ENCODE peak calls at places on chromosomes 11 and 22, in eight cellular contexts. One of them, this sample, is unnamed.

GRCh38 chr11:125407046-125407445 is 89.0 kb downstream of the FEZ1 start:
- DNase-seq in stimulated activated CD8-positive, alpha-beta memory T cell treated with anti-CD3 and anti-CD28 coated beads, Interleukin-4, amount 100 ng/mL, for 24 hours: no peak
- DNase-seq in GM04504: no peak
- DNase-seq in C1 segment of cervical spinal cord: no peak
- DNase-seq in ovary: no peak
- DNase-seq in A172: no peak
- DNase-seq in amniotic stem cell: no peak
- DNase-seq in iris pigment epithelial cell: no peak
- DNase-seq in this sample: no peak

GRCh38 chr11:12674936-12675696 is 895 bp downstream of the TEAD1 start:
- DNase-seq in GM04504: no peak
- DNase-seq in iris pigment epithelial cell: no peak
- DNase-seq in C1 segment of cervical spinal cord: peak; percentile 49
- DNase-seq in A172: no peak
- DNase-seq in stimulated activated CD8-positive, alpha-beta memory T cell treated with anti-CD3 and anti-CD28 coated beads, Interleukin-4, amount 100 ng/mL, for 24 hours: no peak
- DNase-seq in amniotic stem cell: no peak
- DNase-seq in ovary: peak; percentile 61
- DNase-seq in this sample: peak; percentile 76

GRCh38 chr11:16293204-16293681 is 63.1 kb downstream of the SOX6 start:
- DNase-seq in ovary: no peak
- DNase-seq in C1 segment of cervical spinal cord: no peak
- DNase-seq in GM04504: peak; percentile 3
- DNase-seq in iris pigment epithelial cell: peak; percentile 5
- DNase-seq in amniotic stem cell: no peak
- DNase-seq in A172: no peak
- DNase-seq in stimulated activated CD8-positive, alpha-beta memory T cell treated with anti-CD3 and anti-CD28 coated beads, Interleukin-4, amount 100 ng/mL, for 24 hours: no peak
- DNase-seq in this sample: no peak

GRCh38 chr22:42324991-42325710 is 54.7 kb upstream of the TCF20 start:
- DNase-seq in A172: no peak
- DNase-seq in stimulated activated CD8-positive, alpha-beta memory T cell treated with anti-CD3 and anti-CD28 coated beads, Interleukin-4, amount 100 ng/mL, for 24 hours: no peak
- DNase-seq in C1 segment of cervical spinal cord: no peak
- DNase-seq in iris pigment epithelial cell: no peak
- DNase-seq in GM04504: no peak
- DNase-seq in ovary: no peak
- DNase-seq in amniotic stem cell: no peak
- DNase-seq in this sample: no peak

GRCh38 chr11:41446566-41446965 is 12.9 kb downstream of the LRRC4C start:
- DNase-seq in C1 segment of cervical spinal cord: no peak
- DNase-seq in A172: no peak
- DNase-seq in amniotic stem cell: no peak
- DNase-seq in stimulated activated CD8-positive, alpha-beta memory T cell treated with anti-CD3 and anti-CD28 coated beads, Interleukin-4, amount 100 ng/mL, for 24 hours: no peak
- DNase-seq in iris pigment epithelial cell: no peak
- DNase-seq in ovary: no peak
- DNase-seq in GM04504: no peak
- DNase-seq in this sample: no peak

GRCh38 chr11:100719362-100719761 is 32.3 kb downstream of the ARHGAP42 start:
- DNase-seq in ovary: no peak
- DNase-seq in GM04504: no peak
- DNase-seq in A172: no peak
- DNase-seq in amniotic stem cell: no peak
- DNase-seq in stimulated activated CD8-positive, alpha-beta memory T cell treated with anti-CD3 and anti-CD28 coated beads, Interleukin-4, amount 100 ng/mL, for 24 hours: no peak
- DNase-seq in iris pigment epithelial cell: peak; percentile 59
- DNase-seq in C1 segment of cervical spinal cord: no peak
- DNase-seq in this sample: no peak

GRCh38 chr11:55847453-55847852 is 8.9 kb downstream of the OR5D16 start:
- DNase-seq in C1 segment of cervical spinal cord: no peak
- DNase-seq in GM04504: no peak
- DNase-seq in amniotic stem cell: no peak
- DNase-seq in iris pigment epithelial cell: no peak
- DNase-seq in ovary: no peak
- DNase-seq in A172: no peak
- DNase-seq in stimulated activated CD8-positive, alpha-beta memory T cell treated with anti-CD3 and anti-CD28 coated beads, Interleukin-4, amount 100 ng/mL, for 24 hours: no peak
- DNase-seq in this sample: no peak

GRCh38 chr11:9206496-9206895 is 58.7 kb downstream of the DENND5A start:
- DNase-seq in amniotic stem cell: peak; percentile 16
- DNase-seq in stimulated activated CD8-positive, alpha-beta memory T cell treated with anti-CD3 and anti-CD28 coated beads, Interleukin-4, amount 100 ng/mL, for 24 hours: no peak
- DNase-seq in iris pigment epithelial cell: peak; percentile 87
- DNase-seq in A172: peak; percentile 21
- DNase-seq in C1 segment of cervical spinal cord: no peak
- DNase-seq in GM04504: peak; percentile 36
- DNase-seq in ovary: no peak
- DNase-seq in this sample: no peak

GRCh38 chr11:18699848-18700261 is 1.3 kb downstream of the TMEM86A start:
- DNase-seq in iris pigment epithelial cell: no peak
- DNase-seq in stimulated activated CD8-positive, alpha-beta memory T cell treated with anti-CD3 and anti-CD28 coated beads, Interleukin-4, amount 100 ng/mL, for 24 hours: no peak
- DNase-seq in amniotic stem cell: no peak
- DNase-seq in A172: no peak
- DNase-seq in C1 segment of cervical spinal cord: no peak
- DNase-seq in ovary: peak; percentile 70
- DNase-seq in GM04504: no peak
- DNase-seq in this sample: peak; percentile 73

GRCh38 chr22:39243443-39244072 is 1.2 kb downstream of the PDGFB start:
- DNase-seq in GM04504: no peak
- DNase-seq in C1 segment of cervical spinal cord: no peak
- DNase-seq in amniotic stem cell: no peak
- DNase-seq in stimulated activated CD8-positive, alpha-beta memory T cell treated with anti-CD3 and anti-CD28 coated beads, Interleukin-4, amount 100 ng/mL, for 24 hours: no peak
- DNase-seq in ovary: no peak
- DNase-seq in A172: no peak
- DNase-seq in iris pigment epithelial cell: no peak
- DNase-seq in this sample: no peak

GRCh38 chr11:129374081-129374992 is 1.3 kb upstream of the BARX2 start:
- DNase-seq in ovary: no peak
- DNase-seq in iris pigment epithelial cell: no peak
- DNase-seq in A172: no peak
- DNase-seq in GM04504: no peak
- DNase-seq in stimulated activated CD8-positive, alpha-beta memory T cell treated with anti-CD3 and anti-CD28 coated beads, Interleukin-4, amount 100 ng/mL, for 24 hours: no peak
- DNase-seq in amniotic stem cell: no peak
- DNase-seq in C1 segment of cervical spinal cord: no peak
- DNase-seq in this sample: no peak

GRCh38 chr11:15106201-15106965 is 8.3 kb upstream of the INSC start:
- DNase-seq in GM04504: no peak
- DNase-seq in ovary: no peak
- DNase-seq in iris pigment epithelial cell: peak; percentile 85
- DNase-seq in C1 segment of cervical spinal cord: no peak
- DNase-seq in amniotic stem cell: peak; percentile 21
- DNase-seq in A172: peak; percentile 9
- DNase-seq in stimulated activated CD8-positive, alpha-beta memory T cell treated with anti-CD3 and anti-CD28 coated beads, Interleukin-4, amount 100 ng/mL, for 24 hours: no peak
- DNase-seq in this sample: no peak

This sample was measured in aorta.